ENCODE peak calls at places on chromosomes 16 and 17, in ten cellular contexts. G, P, V, S, K, J, L, I, M and F are unnamed samples. For H3K36me3 and H3K27me3, the result is how much of the 10 kb centered on the place peaks cover.

GRCh38 chr16:82651921-82652601 is 25.3 kb downstream of the CDH13 start:
- DNase-seq in P (peak), K (no peak), G (no peak), J (no peak), S (no peak), M (no peak), I (no peak), V (no peak), L (no peak), F (no peak)

GRCh38 chr17:19378416-19379293 is at the start of gene MAPK7:
- DNase-seq in M (no peak), I (no peak), S (no peak), G (no peak), J (no peak), V (no peak), K (no peak), L (no peak), P (no peak), F (no peak)

GRCh38 chr17:35087731-35088646 is 24.5 kb upstream of the RFFL start:
- DNase-seq in K (peak), S (peak), P (no peak), V (peak), L (peak), I (peak), G (peak), M (no peak), J (no peak), F (peak)

GRCh38 chr16:19837331-19837943 is 47.2 kb downstream of the GPRC5B start:
- DNase-seq in S (no peak), K (no peak), P (no peak), J (no peak), I (no peak), V (no peak), G (no peak), L (no peak), M (no peak), F (peak)

GRCh38 chr17:22411185-22411784 is 719.0 kb downstream of the KCNJ18 start:
- DNase-seq in J (no peak), I (no peak), S (no peak), K (no peak), V (no peak), M (no peak), P (no peak), G (no peak), L (no peak), F (no peak)

GRCh38 chr17:66549312-66549705 is 246.9 kb downstream of the PRKCA start:
- DNase-seq in J (no peak), M (peak), L (peak), I (no peak), P (no peak), S (no peak), G (no peak), K (no peak), V (no peak), F (no peak)

GRCh38 chr16:78524066-78524595 is 424.7 kb downstream of the WWOX start:
- DNase-seq in G (no peak), M (no peak), I (no peak), P (no peak), V (no peak), L (no peak), K (no peak), S (no peak), J (no peak), F (no peak)

GRCh38 chr16:18805257-18805773 is 4.0 kb upstream of the ARL6IP1 start:
- DNase-seq in P (no peak), I (no peak), G (no peak), M (no peak), S (no peak), K (no peak), L (no peak), J (no peak), V (no peak), F (no peak)

GRCh38 chr17:2691069-2691871 is 20.3 kb downstream of the CLUH start:
- DNase-seq in J (no peak), K (no peak), S (peak), G (peak), P (no peak), V (no peak), M (no peak), L (no peak), I (no peak), F (no peak)

GRCh38 chr16:80948886-80949502 is 57.7 kb downstream of the CMC2 start:
- DNase-seq in M (peak), S (peak), V (peak), K (peak), L (peak), P (no peak), G (peak), J (peak), I (no peak), F (peak)

GRCh38 chr17:30299000-30299399 is 7.3 kb upstream of the BLMH start:
- DNase-seq in K (no peak), L (peak), I (no peak), S (no peak), V (peak), J (no peak), P (peak), G (no peak), M (no peak), F (no peak)

GRCh38 chr17:67046398-67046797 is 2.0 kb downstream of the CACNG1 start:
- DNase-seq in J (no peak), L (no peak), M (no peak), V (no peak), P (no peak), K (peak), G (no peak), I (no peak), S (no peak), F (no peak)

GRCh38 chr17:41496803-41497484 is 7.2 kb upstream of the KRT36 start:
- DNase-seq in L (peak), J (peak), K (peak), S (peak), M (peak), G (peak), V (peak), P (peak), I (peak), F (peak)

GRCh38 chr17:68184141-68184571 is 63.7 kb upstream of the AMZ2 start:
- DNase-seq in M (no peak), S (no peak), P (no peak), I (no peak), V (no peak), L (no peak), J (no peak), G (no peak), K (no peak), F (no peak)

GRCh38 chr17:76414334-76415295 is 30.2 kb downstream of the SPHK1 start:
- DNase-seq in L (peak), I (peak), G (peak), K (peak), J (no peak), P (no peak), S (peak), V (peak), M (peak), F (no peak)

GRCh38 chr16:4623593-4623992 is 1.0 kb upstream of the MGRN1 start:
- DNase-seq in L (no peak), G (no peak), S (no peak), M (no peak), I (no peak), V (no peak), P (no peak), J (no peak), K (no peak), F (no peak)

GRCh38 chr16:47049901-47050583 is 76.6 kb upstream of the DNAJA2 start:
- DNase-seq in K (no peak), J (no peak), V (no peak), P (no peak), S (no peak), I (no peak), L (no peak), G (no peak), M (no peak), F (no peak)

GRCh38 chr17:41647940-41648410 is 23.6 kb upstream of the KRT17 start:
- DNase-seq in G (peak), I (peak), K (peak), L (peak), M (peak), J (peak), V (peak), P (peak), S (peak), F (peak)

GRCh38 chr16:68091604-68092261 is 6.6 kb downstream of the NFATC3 start:
- DNase-seq in V (peak), K (no peak), J (no peak), M (no peak), P (no peak), L (peak), S (no peak), G (no peak), I (no peak), F (no peak)

GRCh38 chr16:58510097-58510775 is 5.1 kb upstream of the SETD6 start:
- DNase-seq in J (no peak), I (peak), M (no peak), G (peak), P (no peak), L (no peak), V (no peak), K (no peak), S (no peak), F (no peak)

GRCh38 chr16:79137528-79137927 is 463.0 kb downstream of the MAF start:
- DNase-seq in V (no peak), S (no peak), L (no peak), P (no peak), G (no peak), J (no peak), I (no peak), K (no peak), M (no peak), F (no peak)

GRCh38 chr17:59825533-59826316 is 67.0 kb downstream of the TUBD1 start:
- DNase-seq in J (no peak), G (no peak), I (no peak), S (no peak), P (no peak), V (peak), L (peak), K (no peak), M (no peak), F (no peak)

GRCh38 chr17:43698678-43699437 is 37.1 kb upstream of the MEOX1 start:
- DNase-seq in K (no peak), J (no peak), G (no peak), L (no peak), M (peak), I (no peak), S (no peak), P (no peak), V (no peak), F (no peak)

GRCh38 chr17:83119987-83120864 is 40.8 kb downstream of the METRNL start:
- DNase-seq in L (no peak), S (no peak), V (no peak), K (no peak), G (peak), I (no peak), M (peak), J (no peak), P (no peak), F (no peak)

GRCh38 chr16:69166946-69167930 is 19.7 kb upstream of the SNTB2 start:
- DNase-seq in L (peak), S (no peak), V (no peak), P (no peak), I (no peak), G (no peak), K (no peak), J (no peak), M (no peak), F (no peak)

GRCh38 chr16:57023541-57024249 is 34.3 kb downstream of the NLRC5 start:
- DNase-seq in V (no peak), S (no peak), K (no peak), L (no peak), P (peak), J (no peak), G (no peak), I (no peak), M (no peak), F (no peak)

GRCh38 chr17:13351046-13351445 is 250.7 kb downstream of the HS3ST3A1 start:
- DNase-seq in V (peak), P (no peak), I (no peak), K (no peak), S (no peak), G (no peak), L (no peak), M (no peak), J (no peak), F (no peak)

GRCh38 chr16:15404792-15405191 is 9.2 kb downstream of the MPV17L start:
- DNase-seq in P (no peak), S (peak), V (no peak), K (peak), L (no peak), J (no peak), M (no peak), G (no peak), I (peak), F (no peak)

GRCh38 chr17:1764274-1764673 is 2.4 kb downstream of the SERPINF1 start:
- DNase-seq in S (peak), L (peak), I (peak), J (no peak), V (peak), M (no peak), K (peak), P (peak), G (no peak), F (peak)

GRCh38 chr16:60107467-60107866 is 1373.4 kb upstream of the GOT2 start:
- DNase-seq in M (no peak), P (no peak), K (no peak), V (peak), I (no peak), S (peak), G (no peak), L (peak), J (no peak), F (no peak)

GRCh38 chr17:17391575-17392370 is 85.0 kb upstream of the MED9 start:
- DNase-seq in I (no peak), K (no peak), L (no peak), V (no peak), M (no peak), J (no peak), G (no peak), P (peak), S (no peak), F (no peak)

GRCh38 chr17:35161281-35161761 is 13.7 kb downstream of the UNC45B start:
- DNase-seq in G (no peak), I (no peak), P (peak), S (no peak), J (no peak), M (no peak), K (no peak), V (no peak), L (peak), F (no peak)

GRCh38 chr16:13402601-13403000 is 501.2 kb downstream of the SHISA9 start:
- DNase-seq in K (no peak), L (no peak), I (no peak), M (no peak), G (no peak), P (no peak), V (no peak), S (no peak), J (no peak), F (no peak)

GRCh38 chr17:16007439-16007838 is 7.8 kb downstream of the TTC19 start:
- DNase-seq in P (no peak), G (no peak), J (no peak), I (no peak), V (no peak), K (no peak), L (no peak), M (no peak), S (no peak), F (no peak)
- H3K36me3 ChIP-seq in P (half or more), G (under half), J (half or more), I (half or more), V (under half), K (under half), L (half or more), M (under half), S (half or more), F (half or more)

GRCh38 chr16:1926223-1926718 is 8.1 kb upstream of the HS3ST6 start:
- DNase-seq in K (no peak), P (no peak), J (no peak), S (no peak), I (no peak), V (no peak), M (peak), G (no peak), L (no peak), F (no peak)

GRCh38 chr16:1920727-1921155 is 2.5 kb upstream of the HS3ST6 start:
- DNase-seq in I (no peak), V (peak), P (no peak), L (no peak), M (peak), K (no peak), J (no peak), S (no peak), G (no peak), F (peak)

GRCh38 chr16:1923299-1924034 is 5.3 kb upstream of the HS3ST6 start:
- DNase-seq in G (no peak), M (peak), P (no peak), V (peak), S (no peak), K (no peak), I (no peak), L (peak), J (peak), F (peak)

GRCh38 chr16:1922357-1922756 is 4.1 kb upstream of the HS3ST6 start:
- DNase-seq in K (no peak), I (no peak), P (no peak), V (no peak), S (no peak), M (no peak), L (no peak), J (no peak), G (no peak), F (no peak)

DNA sequence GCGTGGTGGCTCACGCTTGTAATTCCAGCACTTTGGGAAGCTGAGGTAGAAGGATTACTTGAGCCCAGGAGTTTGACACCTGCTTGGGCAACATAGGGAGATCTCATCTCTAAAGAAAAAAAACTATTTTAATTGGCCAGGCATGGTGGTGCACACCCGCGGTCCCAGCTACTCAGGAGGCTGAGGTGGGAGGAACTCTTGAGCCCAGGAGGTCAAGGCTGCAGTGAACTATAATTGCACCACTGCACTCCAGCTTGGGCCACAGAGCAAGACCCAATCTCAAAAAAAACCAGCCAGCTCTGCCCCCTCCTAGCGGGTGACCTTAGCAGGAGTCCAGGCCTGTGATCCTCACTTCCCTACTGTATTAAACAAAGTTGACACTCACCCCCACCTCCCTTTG is 5.9 kb upstream of the HS3ST6 start:
- DNase-seq in P (no peak), K (no peak), S (no peak), V (no peak), L (no peak), I (no peak), M (no peak), G (no peak), J (no peak), F (no peak)
- H3K27me3 ChIP-seq in P (under half), K (under half), S (half or more), V (under half), L (under half), I (under half), M (under half), G (under half), J (under half), F (under half)

GRCh38 chr16:48910214-48910613 is 300.2 kb upstream of the N4BP1 start:
- DNase-seq in M (no peak), G (no peak), L (no peak), P (no peak), I (no peak), K (no peak), V (no peak), S (no peak), J (no peak), F (no peak)
- H3K36me3 ChIP-seq in M (under half), G (under half), L (under half), P (under half), I (under half), K (under half), V (under half), S (under half), J (under half), F (under half)

GRCh38 chr17:49530118-49530517 is 35.0 kb downstream of the NGFR start:
- DNase-seq in M (no peak), I (no peak), V (no peak), G (no peak), S (no peak), P (no peak), K (no peak), L (no peak), J (no peak), F (no peak)
- H3K27me3 ChIP-seq in M (under half), I (under half), V (under half), G (under half), S (under half), P (under half), K (under half), L (under half), J (under half), F (under half)

GRCh38 chr16:31084584-31085298 is 4.0 kb downstream of the PRSS53 start:
- DNase-seq in L (no peak), M (no peak), S (no peak), J (no peak), V (no peak), P (no peak), K (no peak), I (no peak), G (no peak), F (peak)
- H3K36me3 ChIP-seq in L (under half), M (under half), S (half or more), J (under half), V (under half), P (under half), K (under half), I (under half), G (under half), F (half or more)

GRCh38 chr17:81805707-81806460 is 1.9 kb downstream of the GCGR start:
- DNase-seq in J (no peak), I (no peak), G (no peak), K (no peak), P (no peak), M (no peak), L (no peak), S (no peak), V (no peak), F (peak)
- H3K27me3 ChIP-seq in J (under half), I (under half), G (under half), K (under half), P (under half), M (under half), L (half or more), S (half or more), V (half or more), F (under half)

DNA sequence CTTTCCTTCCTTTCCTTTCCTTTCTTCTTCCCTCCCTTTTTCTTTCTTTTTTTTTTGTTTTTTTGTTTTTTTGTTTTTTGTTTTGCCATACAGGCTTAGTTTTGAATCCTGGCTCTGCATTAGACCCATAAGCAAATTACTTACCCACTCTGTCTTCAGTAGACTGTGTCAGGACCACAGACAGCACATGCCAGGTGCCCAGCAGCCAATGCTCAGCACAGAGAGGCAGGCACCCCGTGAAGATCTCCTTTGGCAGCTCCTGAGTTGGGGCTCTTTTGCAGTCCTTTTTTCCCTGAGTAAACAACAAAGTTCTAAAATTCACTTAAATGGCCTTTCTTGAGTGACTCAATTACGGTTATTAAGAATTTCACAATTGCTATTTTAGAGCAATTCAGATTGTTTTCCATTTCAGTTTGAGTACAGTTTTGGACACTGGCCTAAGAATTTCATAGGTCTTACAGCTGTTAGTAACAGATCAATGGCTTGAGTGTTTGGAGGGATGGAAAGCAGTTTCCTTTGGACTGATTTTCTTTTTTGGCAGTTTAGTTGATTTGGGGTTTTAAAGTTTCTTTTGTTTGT is 26.2 kb upstream of the SLC5A11 start:
- DNase-seq in L (peak), M (no peak), P (no peak), K (no peak), J (no peak), G (no peak), S (no peak), I (no peak), V (peak), F (no peak)
- H3K36me3 ChIP-seq in L (half or more), M (under half), P (half or more), K (under half), J (half or more), G (under half), S (half or more), I (half or more), V (under half), F (half or more)

DNA sequence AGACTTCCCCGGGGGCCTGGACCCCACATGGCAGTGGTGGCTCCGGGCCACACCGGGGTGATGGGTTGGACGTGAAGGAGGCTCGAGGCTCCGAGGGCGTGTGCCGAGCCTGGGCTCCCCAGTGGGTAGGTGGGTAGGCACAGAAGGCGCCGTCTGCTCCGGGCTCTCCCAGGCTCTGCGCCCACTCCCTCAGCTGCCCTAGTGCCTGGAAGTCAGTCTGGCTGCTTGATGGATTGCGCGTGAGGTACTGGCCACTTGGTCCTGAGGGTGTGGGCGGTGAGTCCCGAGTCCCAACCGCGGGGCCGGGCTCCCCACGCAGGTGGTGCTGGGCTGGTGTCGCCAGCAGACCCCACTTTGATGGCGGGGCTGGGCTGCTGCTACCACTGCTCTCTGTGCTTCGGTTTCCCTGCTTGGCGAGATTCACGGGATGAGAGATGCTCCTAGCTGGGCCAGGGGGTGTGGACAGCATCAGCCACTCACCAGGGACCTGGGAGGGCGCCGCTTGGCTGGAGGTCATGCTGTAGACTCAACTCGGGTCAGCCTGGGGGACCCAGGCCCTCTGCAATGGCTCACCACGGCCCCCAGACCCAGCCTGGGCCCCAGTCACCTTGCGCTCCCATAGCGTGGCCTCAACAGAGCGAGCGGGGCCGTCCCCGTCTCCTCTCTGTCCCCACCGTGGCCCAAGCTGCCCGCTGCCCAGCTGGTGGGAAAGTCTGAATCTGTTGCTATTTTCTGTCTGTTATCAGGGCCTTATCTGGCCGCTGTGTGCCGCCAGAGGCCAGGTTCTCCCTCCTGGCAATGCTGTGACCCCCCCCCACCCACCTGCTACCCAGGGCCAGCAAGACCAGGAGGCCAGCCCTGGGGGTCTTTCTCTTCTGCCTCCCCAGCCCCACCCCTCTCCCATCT is 26.1 kb downstream of the ZFPM1 start:
- DNase-seq in I (no peak), V (no peak), L (no peak), J (no peak), S (no peak), P (no peak), K (no peak), M (no peak), G (peak), F (no peak)
- H3K27me3 ChIP-seq in I (under half), V (under half), L (under half), J (under half), S (under half), P (under half), K (under half), M (under half), G (under half), F (under half)